ENCODE peak calls at places on chromosomes 11 and 22, in seven cellular contexts. G, A, F, T, J, Z and S are unnamed samples. For H3K4me1, the result is how much of the 10 kb centered on the place peaks cover.

GRCh38 chr11:78742430-78742829 is 167.8 kb upstream of the NARS2 start:
- DNase-seq in G (peak), A (no peak), T (peak), F (no peak), J (peak), Z (no peak), S (no peak)

GRCh38 chr22:39518996-39519680 is 1.2 kb upstream of the ATF4 start:
- DNase-seq in A (no peak), F (no peak), J (peak), Z (no peak), T (no peak), G (no peak), S (no peak)

GRCh38 chr11:27371490-27371889 is 8.5 kb upstream of the CCDC34 start:
- DNase-seq in Z (no peak), J (no peak), T (no peak), A (no peak), G (no peak), F (no peak), S (no peak)

GRCh38 chr22:26170795-26171194 is 1.5 kb downstream of the SEZ6L start:
- DNase-seq in T (peak), F (no peak), J (no peak), Z (no peak), A (no peak), G (no peak), S (peak)

GRCh38 chr22:44096736-44097135 is 72.6 kb downstream of the PARVB start:
- DNase-seq in G (peak), J (no peak), Z (peak), A (no peak), T (no peak), F (no peak), S (no peak)

GRCh38 chr11:122853971-122854446 is 15.7 kb downstream of the CRTAM start:
- DNase-seq in A (peak), Z (no peak), F (no peak), J (no peak), T (no peak), G (no peak), S (peak)

GRCh38 chr22:22689621-22690345 is 45.4 kb downstream of the GGTLC2 start:
- DNase-seq in A (no peak), T (no peak), J (no peak), Z (peak), G (no peak), F (no peak), S (no peak)

GRCh38 chr22:47987885-47988515 is 1225.5 kb downstream of the TBC1D22A start:
- DNase-seq in T (no peak), A (no peak), G (no peak), J (no peak), F (no peak), Z (no peak), S (no peak)

GRCh38 chr11:110989734-110990133 is 255.8 kb upstream of the POU2AF2 start:
- DNase-seq in G (no peak), Z (peak), F (no peak), A (no peak), J (no peak), T (no peak), S (no peak)

GRCh38 chr11:95081010-95081409 is 8.6 kb upstream of the ENDOD1 start:
- DNase-seq in F (no peak), J (no peak), G (no peak), T (no peak), A (no peak), Z (no peak), S (no peak)

GRCh38 chr11:109892321-109892794 is 200.8 kb upstream of the ZC3H12C start:
- DNase-seq in T (no peak), A (no peak), J (no peak), F (no peak), Z (no peak), G (no peak), S (no peak)

GRCh38 chr11:106278391-106278790 is 200.9 kb downstream of the AASDHPPT start:
- DNase-seq in Z (no peak), G (no peak), F (no peak), T (no peak), J (no peak), A (no peak), S (no peak)

GRCh38 chr22:30717331-30717921 is 22.8 kb downstream of the OSBP2 start:
- DNase-seq in T (no peak), G (no peak), A (no peak), Z (no peak), F (no peak), J (no peak), S (no peak)

GRCh38 chr11:17547932-17548331 is 873 bp downstream of the OTOG start:
- DNase-seq in Z (no peak), A (no peak), G (no peak), T (no peak), J (no peak), F (no peak), S (no peak)

GRCh38 chr11:17208257-17208999 is 642 bp upstream of the PIK3C2A start:
- DNase-seq in T (no peak), J (no peak), Z (no peak), A (peak), G (no peak), F (no peak), S (peak)

GRCh38 chr11:123458501-123458900 is 28.4 kb downstream of the GRAMD1B start:
- DNase-seq in F (no peak), Z (no peak), G (no peak), J (no peak), A (no peak), T (no peak), S (no peak)

GRCh38 chr22:41949297-41949965 is 2.5 kb upstream of the CENPM start:
- DNase-seq in A (no peak), G (no peak), T (no peak), J (no peak), F (no peak), Z (no peak), S (no peak)

GRCh38 chr11:92423133-92423532 is 198.5 kb downstream of the FAT3 start:
- DNase-seq in T (no peak), F (no peak), A (no peak), J (no peak), G (no peak), Z (no peak), S (no peak)

GRCh38 chr11:16792426-16792825 is 54.0 kb downstream of the C11orf58 start:
- DNase-seq in J (no peak), A (no peak), T (no peak), F (no peak), G (no peak), Z (no peak), S (no peak)

GRCh38 chr11:74816664-74817063 is 68.0 kb downstream of the RNF169 start:
- DNase-seq in T (no peak), J (no peak), G (no peak), F (no peak), Z (no peak), A (no peak), S (no peak)

GRCh38 chr22:39873963-39874362 is 19.6 kb downstream of the ENTHD1 start:
- DNase-seq in F (no peak), J (no peak), G (no peak), T (no peak), Z (no peak), A (no peak), S (no peak)

DNA sequence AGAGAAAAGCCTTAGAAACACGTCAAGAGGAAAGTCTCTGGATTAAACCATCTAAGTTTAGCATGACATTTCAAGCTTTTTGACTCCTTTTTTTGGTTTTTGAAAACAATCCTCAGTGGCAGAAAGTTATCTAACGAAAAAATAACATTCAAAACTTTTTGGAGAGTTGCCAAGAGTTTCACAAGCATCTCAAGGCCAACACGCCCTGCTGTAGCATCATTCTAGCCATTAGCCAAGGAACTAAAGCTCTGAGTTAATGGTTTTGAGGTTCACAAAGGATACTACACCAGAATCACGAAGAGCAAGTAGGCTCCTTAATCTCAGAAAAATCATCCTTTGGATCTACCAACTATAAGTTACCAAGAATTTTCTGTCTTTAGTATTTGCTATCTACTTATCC is 94.8 kb downstream of the PICALM start:
- DNase-seq in G (no peak), J (no peak), A (no peak), Z (no peak), T (no peak), F (no peak), S (peak)
- H3K4me1 ChIP-seq in G (under half), J (under half), A (under half), Z (under half), T (under half), F (under half), S (under half)

GRCh38 chr22:28999510-29000224 is 62.0 kb downstream of the C22orf31 start:
- DNase-seq in Z (no peak), T (no peak), G (no peak), J (no peak), F (no peak), A (no peak), S (no peak)
- H3K4me1 ChIP-seq in Z (under half), T (under half), G (under half), J (under half), F (under half), A (under half), S (under half)

GRCh38 chr11:6488831-6489230 is 7.5 kb downstream of the TIMM10B start:
- DNase-seq in J (no peak), Z (no peak), G (no peak), F (no peak), A (no peak), T (no peak), S (no peak)
- H3K4me1 ChIP-seq in J (under half), Z (under half), G (under half), F (under half), A (under half), T (under half), S (under half)

GRCh38 chr11:114131366-114131963 is 72.0 kb downstream of the ZBTB16 start:
- DNase-seq in G (no peak), F (no peak), T (no peak), A (no peak), Z (peak), J (no peak), S (no peak)
- H3K4me1 ChIP-seq in G (half or more), F (under half), T (half or more), A (under half), Z (half or more), J (half or more), S (under half)

GRCh38 chr11:128688031-128688713 is 5.7 kb upstream of the FLI1 start:
- DNase-seq in J (no peak), G (no peak), F (no peak), A (no peak), Z (no peak), T (no peak), S (no peak)
- H3K4me1 ChIP-seq in J (half or more), G (under half), F (under half), A (under half), Z (under half), T (half or more), S (under half)

GRCh38 chr11:65712633-65713076 is 603 bp downstream of the KAT5 start:
- DNase-seq in G (no peak), Z (no peak), J (no peak), F (no peak), T (no peak), A (no peak), S (no peak)
- H3K4me1 ChIP-seq in G (under half), Z (under half), J (under half), F (under half), T (under half), A (under half), S (under half)

DNA sequence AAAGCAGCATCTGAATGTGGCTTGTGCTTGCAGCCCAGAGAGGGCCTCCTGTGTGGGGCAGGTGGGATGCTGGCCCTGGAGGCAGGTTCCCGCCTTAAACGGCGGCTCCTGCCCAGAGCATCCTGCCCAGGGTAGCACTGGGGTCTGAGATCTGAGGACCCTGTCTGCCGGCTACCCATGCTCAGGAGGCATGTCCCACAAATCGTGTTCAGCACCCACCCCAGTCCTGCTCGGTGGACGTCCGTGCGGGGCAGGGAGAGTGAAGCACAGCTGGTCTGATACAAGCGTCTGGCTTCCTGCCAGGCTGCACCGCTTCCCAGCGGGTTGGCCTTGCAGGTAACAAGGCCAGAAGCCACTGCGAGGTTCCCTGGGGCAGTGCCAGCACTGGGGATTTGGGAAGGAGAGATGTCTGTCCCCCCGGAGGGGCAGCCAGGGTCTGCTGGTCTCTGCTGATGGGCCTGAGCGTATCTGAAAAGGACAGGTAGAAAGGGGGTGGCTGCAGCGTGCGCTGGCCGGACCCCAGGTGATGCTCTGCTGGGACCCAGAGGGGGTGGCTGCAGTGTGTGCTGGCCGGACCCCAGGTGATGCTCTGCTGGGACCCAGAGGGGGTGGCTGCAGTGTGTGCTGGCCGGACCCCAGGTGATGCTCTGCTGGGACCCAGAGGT is 3.6 kb downstream of the TRABD start:
- DNase-seq in T (no peak), Z (no peak), G (peak), A (no peak), F (no peak), J (no peak), S (no peak)
- H3K4me1 ChIP-seq in T (half or more), Z (under half), G (under half), A (under half), F (half or more), J (half or more), S (under half)

GRCh38 chr11:67606150-67606476 is 623 bp upstream of the NDUFV1 start:
- DNase-seq in G (no peak), J (peak), A (no peak), T (no peak), F (no peak), Z (peak), S (no peak)

GRCh38 chr11:67605231-67606011 is 1.3 kb upstream of the NDUFV1 start:
- DNase-seq in A (no peak), F (no peak), G (no peak), Z (no peak), J (no peak), T (no peak), S (no peak)

GRCh38 chr11:67606477-67607295 is at the start of gene NDUFV1:
- DNase-seq in J (peak), A (peak), T (peak), G (peak), F (peak), Z (peak), S (peak)

GRCh38 chr11:67607507-67607906 is 771 bp downstream of the NDUFV1 start:
- DNase-seq in T (no peak), G (no peak), Z (no peak), F (no peak), J (no peak), A (no peak), S (no peak)

GRCh38 chr11:67604815-67605214 is 1.9 kb upstream of the NDUFV1 start:
- DNase-seq in T (no peak), J (no peak), G (no peak), Z (no peak), F (no peak), A (no peak), S (no peak)
- H3K4me1 ChIP-seq in T (under half), J (under half), G (under half), Z (under half), F (under half), A (under half), S (under half)

GRCh38 chr11:67412495-67413179 is 2.8 kb upstream of the CARNS1 start:
- DNase-seq in F (no peak), T (no peak), A (no peak), Z (no peak), J (no peak), G (no peak), S (no peak)

GRCh38 chr11:67410369-67410831 is 5.1 kb upstream of the CARNS1 start:
- DNase-seq in Z (no peak), T (no peak), F (no peak), A (no peak), J (no peak), G (no peak), S (no peak)

GRCh38 chr11:67413266-67413797 is 2.1 kb upstream of the CARNS1 start:
- DNase-seq in J (no peak), T (no peak), A (no peak), Z (no peak), F (no peak), G (no peak), S (no peak)

GRCh38 chr11:67410984-67411784 is 4.3 kb upstream of the CARNS1 start:
- DNase-seq in A (no peak), J (no peak), G (no peak), T (no peak), Z (no peak), F (no peak), S (no peak)

GRCh38 chr11:67411785-67412152 is 3.7 kb upstream of the CARNS1 start:
- DNase-seq in F (no peak), Z (no peak), A (no peak), J (no peak), G (no peak), T (no peak), S (no peak)
- H3K4me1 ChIP-seq in F (half or more), Z (under half), A (half or more), J (under half), G (under half), T (under half), S (under half)